ENCODE peak calls at places on chromosomes 16 and 17, in four cellular contexts. J, N, S and M are unnamed samples.

GRCh38 chr17:65433592-65433991 is 127.9 kb downstream of the AXIN2 start:
- DNase-seq in J (no peak), N (no peak), S (no peak), M (no peak)

GRCh38 chr17:83069571-83069906 is 9.9 kb upstream of the METRNL start:
- DNase-seq in J (no peak), N (no peak), S (no peak), M (no peak)

GRCh38 chr17:59219370-59219769 is 941 bp upstream of the GDPD1 start:
- DNase-seq in J (no peak), N (no peak), S (no peak), M (no peak)

GRCh38 chr17:73874008-73874407 is 229.8 kb upstream of the SDK2 start:
- DNase-seq in J (no peak), N (no peak), S (no peak), M (no peak)

GRCh38 chr16:85735225-85735722 is 15.6 kb downstream of the C16orf74 start:
- DNase-seq in J (no peak), N (no peak), S (no peak), M (no peak)

GRCh38 chr17:78517421-78517820 is 59.8 kb downstream of the DNAH17 start:
- DNase-seq in J (no peak), N (no peak), S (no peak), M (no peak)

GRCh38 chr16:52404546-52404945 is 142.4 kb downstream of the TOX3 start:
- DNase-seq in J (no peak), N (peak), S (no peak), M (no peak)

GRCh38 chr17:73343168-73343634 is 31.4 kb upstream of the CDC42EP4 start:
- DNase-seq in J (no peak), N (no peak), S (no peak), M (peak)

GRCh38 chr17:76659928-76660614 is 16.5 kb upstream of the ST6GALNAC1 start:
- DNase-seq in J (no peak), N (peak), S (peak), M (no peak)

GRCh38 chr16:64121473-64121872 is 1000.4 kb downstream of the CDH11 start:
- DNase-seq in J (no peak), N (no peak), S (no peak), M (no peak)

GRCh38 chr16:14164916-14165684 is 94.0 kb downstream of the MRTFB start:
- DNase-seq in J (no peak), N (no peak), S (no peak), M (no peak)

GRCh38 chr17:29177871-29178749 is 2.1 kb downstream of the MYO18A start:
- DNase-seq in J (no peak), N (no peak), S (no peak), M (no peak)

GRCh38 chr16:80462902-80463301 is 77.9 kb upstream of the DYNLRB2 start:
- DNase-seq in J (no peak), N (peak), S (no peak), M (no peak)

GRCh38 chr16:62298567-62298966 is 262.3 kb upstream of the CDH8 start:
- DNase-seq in J (no peak), N (no peak), S (no peak), M (no peak)

GRCh38 chr16:3364774-3365427 is 9.2 kb downstream of the OR2C1 start:
- DNase-seq in J (peak), N (peak), S (peak), M (peak)

GRCh38 chr16:88599092-88599733 is 29.0 kb downstream of the ZC3H18 start:
- DNase-seq in J (no peak), N (no peak), S (no peak), M (peak)

GRCh38 chr17:2373179-2373578 is 27.7 kb downstream of the MNT start:
- DNase-seq in J (no peak), N (no peak), S (no peak), M (no peak)

GRCh38 chr16:49158029-49158642 is 123.5 kb downstream of the CBLN1 start:
- DNase-seq in J (no peak), N (peak), S (no peak), M (no peak)

GRCh38 chr17:81432873-81433451 is 37.7 kb downstream of the BAHCC1 start:
- DNase-seq in J (no peak), N (no peak), S (peak), M (no peak)

GRCh38 chr16:31471875-31472558 is at the start of gene TGFB1I1:
- DNase-seq in J (no peak), N (peak), S (no peak), M (no peak)

GRCh38 chr16:57694556-57695377 is at the start of gene DRC7:
- DNase-seq in J (peak), N (peak), S (peak), M (peak)

GRCh38 chr17:284676-285355 is 67.8 kb downstream of the RPH3AL start:
- DNase-seq in J (no peak), N (no peak), S (no peak), M (peak)

GRCh38 chr16:22373662-22374310 is 633 bp downstream of the CDR2 start:
- DNase-seq in J (peak), N (peak), S (no peak), M (peak)

GRCh38 chr17:78184868-78185267 is 2.0 kb downstream of the TK1 start:
- DNase-seq in J (no peak), N (no peak), S (no peak), M (no peak)

GRCh38 chr17:63960430-63960829 is 12.3 kb downstream of the SCN4A start:
- DNase-seq in J (no peak), N (no peak), S (no peak), M (no peak)

GRCh38 chr17:78613423-78613822 is 36.2 kb upstream of the DNAH17 start:
- DNase-seq in J (no peak), N (no peak), S (no peak), M (no peak)

GRCh38 chr17:75048396-75048933 is 1.4 kb downstream of the KCTD2 start:
- DNase-seq in J (no peak), N (no peak), S (no peak), M (peak)

GRCh38 chr17:52124993-52125392 is 33.5 kb downstream of the CA10 start:
- DNase-seq in J (no peak), N (no peak), S (no peak), M (no peak)

GRCh38 chr16:69329369-69330285 is 761 bp downstream of the PDF start:
- DNase-seq in J (peak), N (peak), S (no peak), M (no peak)

GRCh38 chr17:2181206-2181983 is 122.2 kb downstream of the SMG6 start:
- DNase-seq in J (no peak), N (no peak), S (no peak), M (peak)

GRCh38 chr16:1272453-1273198 is 16.8 kb downstream of the TPSD1 start:
- DNase-seq in J (no peak), N (no peak), S (no peak), M (no peak)

GRCh38 chr17:72853438-72854415 is 238.8 kb downstream of the SLC39A11 start:
- DNase-seq in J (no peak), N (no peak), S (no peak), M (peak)

GRCh38 chr17:30236807-30237206 is 1.3 kb upstream of the SLC6A4 start:
- DNase-seq in J (no peak), N (peak), S (no peak), M (peak)

GRCh38 chr16:27220991-27221390 is 17.7 kb downstream of the KDM8 start:
- DNase-seq in J (no peak), N (no peak), S (no peak), M (no peak)

GRCh38 chr17:50523208-50523607 is 9.3 kb upstream of the EPN3 start:
- DNase-seq in J (no peak), N (no peak), S (no peak), M (no peak)

GRCh38 chr16:14004031-14004718 is 66.9 kb upstream of the MRTFB start:
- DNase-seq in J (no peak), N (no peak), S (no peak), M (no peak)

GRCh38 chr17:65039349-65039988 is 17.1 kb downstream of the GNA13 start:
- DNase-seq in J (peak), N (no peak), S (no peak), M (no peak)